ENCODE peak calls at places on chromosomes 6 and 20, in seven cellular contexts. One of them, this sample, is unnamed.

GRCh38 chr20:53100476-53100911 is 128.3 kb downstream of the TSHZ2 start:
- DNase-seq in CD8-positive, alpha-beta T cell: no peak
- DNase-seq in kidney: no peak
- DNase-seq in tibial nerve: no peak
- DNase-seq in A549: no peak
- DNase-seq in substantia nigra: no peak
- DNase-seq in H9: no peak
- DNase-seq in this sample: no peak

GRCh38 chr20:35395728-35396127 is 16.0 kb downstream of the UQCC1 start:
- DNase-seq in CD8-positive, alpha-beta T cell: no peak
- DNase-seq in A549: no peak
- DNase-seq in tibial nerve: no peak
- DNase-seq in kidney: no peak
- DNase-seq in H9: no peak
- DNase-seq in substantia nigra: no peak
- DNase-seq in this sample: peak

GRCh38 chr20:37976862-37977261 is 56.4 kb downstream of the TTI1 start:
- DNase-seq in H9: no peak
- DNase-seq in tibial nerve: no peak
- DNase-seq in CD8-positive, alpha-beta T cell: peak
- DNase-seq in kidney: no peak
- DNase-seq in substantia nigra: no peak
- DNase-seq in A549: no peak
- DNase-seq in this sample: no peak

GRCh38 chr20:59165794-59166709 is 2.4 kb downstream of the ZNF831 start:
- DNase-seq in tibial nerve: no peak
- DNase-seq in A549: no peak
- DNase-seq in CD8-positive, alpha-beta T cell: no peak
- DNase-seq in kidney: no peak
- DNase-seq in substantia nigra: no peak
- DNase-seq in H9: no peak
- DNase-seq in this sample: no peak

GRCh38 chr6:3650959-3651697 is 100.4 kb downstream of the PXDC1 start:
- DNase-seq in CD8-positive, alpha-beta T cell: no peak
- DNase-seq in tibial nerve: no peak
- DNase-seq in H9: no peak
- DNase-seq in kidney: no peak
- DNase-seq in substantia nigra: no peak
- DNase-seq in A549: no peak
- DNase-seq in this sample: no peak

GRCh38 chr6:29461021-29461814 is 4.3 kb downstream of the OR2H1 start:
- DNase-seq in substantia nigra: no peak
- DNase-seq in H9: no peak
- DNase-seq in tibial nerve: no peak
- DNase-seq in CD8-positive, alpha-beta T cell: no peak
- DNase-seq in kidney: no peak
- DNase-seq in A549: no peak
- DNase-seq in this sample: no peak

GRCh38 chr6:128599036-128599435 is 78.6 kb upstream of the PTPRK start:
- DNase-seq in substantia nigra: no peak
- DNase-seq in kidney: no peak
- DNase-seq in A549: no peak
- DNase-seq in tibial nerve: no peak
- DNase-seq in H9: no peak
- DNase-seq in CD8-positive, alpha-beta T cell: no peak
- DNase-seq in this sample: no peak

GRCh38 chr6:107695061-107695715 is 128.9 kb downstream of the SCML4 start:
- DNase-seq in H9: no peak
- DNase-seq in CD8-positive, alpha-beta T cell: no peak
- DNase-seq in A549: no peak
- DNase-seq in tibial nerve: no peak
- DNase-seq in substantia nigra: no peak
- DNase-seq in kidney: no peak
- DNase-seq in this sample: no peak

DNA sequence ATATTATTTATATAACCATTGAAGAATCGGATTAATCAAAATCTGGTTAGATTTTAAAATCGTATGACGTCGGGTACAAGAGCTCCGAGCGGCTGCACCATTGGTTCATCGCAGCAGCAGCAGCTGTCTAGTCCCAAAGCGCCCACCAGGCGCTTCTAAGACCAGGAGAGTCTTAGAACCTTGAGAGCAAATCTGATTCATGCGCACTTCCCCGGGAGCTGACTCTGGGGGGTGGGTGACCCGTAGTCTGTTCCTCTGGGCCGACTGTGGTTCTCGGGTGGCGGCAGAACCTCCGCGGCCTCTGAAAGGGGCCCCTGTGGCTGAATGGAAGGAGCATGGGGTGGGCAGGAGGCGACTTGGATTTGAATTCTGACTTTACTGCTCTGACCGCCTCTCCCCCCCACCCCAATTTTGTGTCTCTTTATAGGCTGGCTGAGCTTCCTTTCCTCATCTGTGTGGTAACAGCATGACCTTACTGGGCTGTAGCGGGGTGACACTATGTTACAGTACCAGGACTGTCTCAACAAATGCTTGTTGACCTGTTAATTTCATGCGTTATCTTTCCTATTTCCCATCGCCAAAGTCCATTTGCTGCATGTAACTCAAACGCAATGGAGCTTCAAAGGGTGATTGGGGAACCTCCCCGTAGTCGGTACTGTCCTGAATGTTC is 119.7 kb downstream of the RTN4IP1 start:
- DNase-seq in H9: peak
- DNase-seq in tibial nerve: no peak
- DNase-seq in kidney: no peak
- DNase-seq in A549: no peak
- DNase-seq in CD8-positive, alpha-beta T cell: peak
- DNase-seq in substantia nigra: no peak
- DNase-seq in this sample: no peak
- H3K27ac ChIP-seq in H9: no peak
- H3K27ac ChIP-seq in tibial nerve: no peak
- H3K27ac ChIP-seq in kidney: no peak
- H3K27ac ChIP-seq in A549: no peak
- H3K27ac ChIP-seq in CD8-positive, alpha-beta T cell: peak
- H3K27ac ChIP-seq in substantia nigra: no peak
- H3K27ac ChIP-seq in this sample: no peak

DNA sequence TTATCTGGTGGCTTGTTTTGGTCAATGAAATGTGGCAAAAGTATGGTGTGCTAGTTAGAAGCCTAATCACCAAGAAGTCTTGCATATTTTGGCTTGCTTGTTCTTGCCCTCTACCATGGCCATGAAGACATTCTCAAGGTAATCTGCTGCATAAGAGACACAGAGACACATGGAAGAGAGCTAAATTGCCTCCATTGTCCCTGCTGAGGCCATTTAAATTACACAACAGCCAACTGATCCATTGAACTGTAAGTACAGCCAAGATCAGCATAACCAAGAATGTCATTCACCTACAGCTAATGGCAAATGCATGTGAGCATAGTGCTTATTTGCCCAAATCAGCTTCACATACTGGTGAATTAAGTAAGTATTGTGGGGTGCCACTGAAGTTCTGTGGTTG is 603.8 kb downstream of the FRK start:
- DNase-seq in substantia nigra: no peak
- DNase-seq in kidney: no peak
- DNase-seq in H9: peak
- DNase-seq in A549: no peak
- DNase-seq in tibial nerve: no peak
- DNase-seq in CD8-positive, alpha-beta T cell: no peak
- DNase-seq in this sample: no peak
- H3K27ac ChIP-seq in substantia nigra: no peak
- H3K27ac ChIP-seq in kidney: no peak
- H3K27ac ChIP-seq in H9: peak
- H3K27ac ChIP-seq in A549: no peak
- H3K27ac ChIP-seq in tibial nerve: no peak
- H3K27ac ChIP-seq in CD8-positive, alpha-beta T cell: no peak
- H3K27ac ChIP-seq in this sample: no peak

GRCh38 chr6:126308367-126308766 is 31.5 kb upstream of the CENPW start:
- DNase-seq in CD8-positive, alpha-beta T cell: no peak
- DNase-seq in substantia nigra: no peak
- DNase-seq in H9: no peak
- DNase-seq in tibial nerve: no peak
- DNase-seq in A549: no peak
- DNase-seq in kidney: no peak
- DNase-seq in this sample: no peak
- H3K27ac ChIP-seq in CD8-positive, alpha-beta T cell: no peak
- H3K27ac ChIP-seq in substantia nigra: no peak
- H3K27ac ChIP-seq in H9: no peak
- H3K27ac ChIP-seq in tibial nerve: no peak
- H3K27ac ChIP-seq in A549: no peak
- H3K27ac ChIP-seq in kidney: no peak
- H3K27ac ChIP-seq in this sample: no peak

GRCh38 chr20:57392130-57392445 is 892 bp downstream of the RBM38 start:
- DNase-seq in kidney: no peak
- DNase-seq in substantia nigra: no peak
- DNase-seq in H9: no peak
- DNase-seq in A549: peak
- DNase-seq in CD8-positive, alpha-beta T cell: no peak
- DNase-seq in tibial nerve: no peak
- DNase-seq in this sample: no peak
- H3K27ac ChIP-seq in kidney: peak
- H3K27ac ChIP-seq in substantia nigra: peak
- H3K27ac ChIP-seq in H9: no peak
- H3K27ac ChIP-seq in A549: peak
- H3K27ac ChIP-seq in CD8-positive, alpha-beta T cell: peak
- H3K27ac ChIP-seq in tibial nerve: peak
- H3K27ac ChIP-seq in this sample: peak